ENCODE peak calls at places on chromosomes 11 and 22, in six cellular contexts. W is neuronal stem cell, V is H9, C is mesenchymal stem cell, E is IMR-90, S is trophoblast cell. X is an unnamed sample.

GRCh38 chr11:29093416-29093815 is 923.4 kb downstream of the KCNA4 start:
- DNase-seq in S (no peak), W (no peak), E (peak), C (peak), V (no peak), X (no peak)

GRCh38 chr11:62324738-62325556 is 12.3 kb upstream of the ASRGL1 start:
- DNase-seq in C (peak), V (peak), E (peak), S (peak), W (peak), X (peak)

GRCh38 chr22:19063581-19064353 is 58.4 kb downstream of the DGCR2 start:
- DNase-seq in C (no peak), V (no peak), E (no peak), S (no peak), W (no peak), X (no peak)

GRCh38 chr11:21552910-21553309 is 640.0 kb upstream of the ANO5 start:
- DNase-seq in C (no peak), S (no peak), W (no peak), V (no peak), E (no peak), X (no peak)

GRCh38 chr11:95092549-95093324 is 3.1 kb downstream of the ENDOD1 start:
- DNase-seq in W (no peak), V (no peak), E (peak), S (peak), C (peak), X (no peak)

GRCh38 chr11:125069796-125070195 is 6.7 kb downstream of the SLC37A2 start:
- DNase-seq in W (no peak), V (peak), S (no peak), E (peak), C (no peak), X (no peak)

GRCh38 chr11:118565062-118565461 is 669 bp downstream of the IFT46 start:
- DNase-seq in W (no peak), E (no peak), V (no peak), C (no peak), S (no peak), X (no peak)

GRCh38 chr22:37163618-37164534 is 14.2 kb upstream of the IL2RB start:
- DNase-seq in S (no peak), W (no peak), E (no peak), C (no peak), V (no peak), X (no peak)

GRCh38 chr22:45006101-45006872 is 3.5 kb downstream of the PHF21B start:
- DNase-seq in W (peak), C (no peak), S (no peak), V (no peak), E (no peak), X (no peak)

GRCh38 chr11:61541568-61541967 is 33.0 kb downstream of the LRRC10B start:
- DNase-seq in S (no peak), W (peak), E (peak), V (peak), C (no peak), X (no peak)

GRCh38 chr11:120217941-120218694 is 7.3 kb downstream of the OAF start:
- DNase-seq in E (no peak), W (no peak), V (no peak), C (no peak), S (no peak), X (no peak)

GRCh38 chr11:9362393-9362863 is 22.0 kb upstream of the IPO7 start:
- DNase-seq in S (no peak), V (peak), W (no peak), E (no peak), C (peak), X (no peak)

GRCh38 chr22:49206281-49206680 is 621.4 kb downstream of the BRD1 start:
- DNase-seq in E (no peak), W (no peak), C (no peak), V (peak), S (no peak), X (peak)

GRCh38 chr11:33454264-33454663 is 197.1 kb downstream of the HIPK3 start:
- DNase-seq in V (no peak), C (no peak), S (no peak), W (no peak), E (no peak), X (no peak)

GRCh38 chr11:97979741-97980140 is 1041.0 kb upstream of the CNTN5 start:
- DNase-seq in C (no peak), E (no peak), V (no peak), W (no peak), S (no peak), X (no peak)

GRCh38 chr11:65251476-65251875 is 10.3 kb upstream of the POLA2 start:
- DNase-seq in V (no peak), W (no peak), C (peak), E (peak), S (no peak), X (no peak)

GRCh38 chr11:45102810-45103621 is 43.4 kb upstream of the PRDM11 start:
- DNase-seq in W (peak), S (no peak), V (peak), C (peak), E (peak), X (no peak)

GRCh38 chr11:75733346-75734107 is 15.9 kb downstream of the MOGAT2 start:
- DNase-seq in E (no peak), S (no peak), V (no peak), C (no peak), W (no peak), X (no peak)

GRCh38 chr11:75731095-75731494 is 13.5 kb downstream of the MOGAT2 start:
- DNase-seq in E (no peak), V (no peak), W (no peak), S (no peak), C (no peak), X (no peak)

GRCh38 chr11:75725552-75726320 is 8.1 kb downstream of the MOGAT2 start:
- DNase-seq in W (no peak), S (no peak), V (no peak), E (no peak), C (no peak), X (no peak)

GRCh38 chr11:75734491-75735180 is 17.0 kb downstream of the MOGAT2 start:
- DNase-seq in V (no peak), C (no peak), W (no peak), S (no peak), E (no peak), X (no peak)

DNA sequence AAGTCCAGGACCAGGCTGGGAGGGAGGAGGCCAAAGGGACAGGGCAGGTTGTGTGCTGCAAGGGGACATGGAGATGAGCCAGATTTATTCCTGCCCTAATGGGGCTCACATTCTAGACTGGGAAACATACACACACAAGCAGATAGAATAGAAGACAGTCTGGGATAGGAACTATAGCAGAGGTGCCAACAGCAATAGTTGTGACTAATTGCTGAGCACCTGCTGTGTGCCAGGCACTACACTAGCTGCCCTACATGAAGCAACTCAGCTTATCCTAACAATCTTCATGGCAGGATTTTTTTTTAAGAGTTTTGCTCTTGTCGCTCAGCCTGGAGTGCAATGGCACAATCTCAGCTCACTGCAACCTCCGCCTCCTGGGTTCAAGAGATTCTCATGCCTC is 11.4 kb downstream of the MOGAT2 start:
- DNase-seq in C (no peak), W (no peak), S (no peak), V (no peak), E (no peak), X (no peak)
- H4K91ac ChIP-seq in C (no peak), W (no peak), S (no peak), V (no peak), E (no peak), X (no peak)

GRCh38 chr22:26779929-26780328 is 122.5 kb downstream of the MIAT start:
- DNase-seq in C (no peak), W (no peak), S (no peak), E (no peak), V (no peak), X (no peak)

GRCh38 chr22:26781062-26781461 is 123.7 kb downstream of the MIAT start:
- DNase-seq in E (no peak), C (no peak), W (no peak), V (no peak), S (no peak), X (no peak)

GRCh38 chr22:26783886-26784285 is 126.5 kb downstream of the MIAT start:
- DNase-seq in C (peak), S (no peak), V (no peak), W (no peak), E (no peak), X (no peak)

GRCh38 chr22:26779108-26779507 is 121.7 kb downstream of the MIAT start:
- DNase-seq in V (no peak), C (no peak), E (no peak), S (no peak), W (no peak), X (no peak)

GRCh38 chr22:26781591-26781990 is 124.2 kb downstream of the MIAT start:
- DNase-seq in V (no peak), C (no peak), E (no peak), W (no peak), S (no peak), X (no peak)
- H4K91ac ChIP-seq in V (no peak), C (no peak), E (no peak), W (no peak), S (no peak), X (no peak)

DNA sequence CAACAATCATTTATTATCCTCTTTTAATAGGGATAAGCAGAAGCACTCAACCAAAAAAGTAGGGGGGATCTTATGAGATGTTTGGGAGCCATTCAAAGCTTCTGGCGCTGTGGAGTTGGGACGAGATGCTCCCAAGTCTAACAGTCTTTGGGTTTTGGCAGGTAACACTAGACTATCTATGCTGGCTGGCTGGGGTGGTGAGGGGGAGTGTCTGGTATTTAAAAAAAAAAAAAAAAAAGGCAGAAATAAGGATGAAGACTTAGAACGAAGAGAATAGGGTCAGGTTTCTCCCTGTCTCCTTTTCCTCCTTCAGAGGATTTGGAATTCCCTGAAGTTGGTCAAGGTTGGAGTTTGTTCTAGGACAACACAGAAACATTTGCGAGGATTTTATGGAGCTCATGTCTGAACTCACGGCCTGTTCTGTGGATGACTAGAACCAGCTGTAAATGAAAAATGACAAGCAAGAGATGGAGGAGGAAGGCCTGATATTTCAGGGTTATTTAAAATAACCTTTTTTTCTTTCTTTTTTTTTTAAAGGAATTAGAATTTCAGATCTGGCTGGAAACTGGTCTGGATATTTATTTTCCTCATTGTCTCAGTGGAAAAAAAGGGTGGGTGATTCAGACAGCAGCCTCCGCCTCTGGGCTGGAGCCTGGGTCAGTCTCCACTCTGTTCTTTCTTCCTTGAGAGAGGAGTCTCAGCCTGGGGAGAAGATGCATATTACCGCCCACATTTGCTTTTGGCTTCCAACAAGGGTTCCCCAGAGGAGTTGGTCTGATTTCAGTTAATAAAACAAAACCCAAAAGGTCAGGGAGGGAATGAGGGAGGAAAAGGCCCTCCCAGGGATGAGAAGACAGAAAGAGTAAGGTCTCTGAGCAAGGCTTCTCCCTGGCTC is 80.0 kb downstream of the USP35 start:
- DNase-seq in V (no peak), C (no peak), S (no peak), E (peak), W (no peak), X (no peak)
- H4K91ac ChIP-seq in V (no peak), C (no peak), S (no peak), E (no peak), W (no peak), X (no peak)

GRCh38 chr11:86571273-86571948 is 101.0 kb downstream of the ME3 start:
- DNase-seq in E (no peak), W (no peak), C (no peak), V (peak), S (peak), X (peak)

GRCh38 chr11:86575927-86576326 is 96.5 kb downstream of the ME3 start:
- DNase-seq in E (no peak), V (no peak), W (no peak), S (no peak), C (no peak), X (no peak)

GRCh38 chr11:86576946-86577624 is 95.3 kb downstream of the ME3 start:
- DNase-seq in C (no peak), V (no peak), E (no peak), S (no peak), W (no peak), X (no peak)

GRCh38 chr11:86575208-86575855 is 97.1 kb downstream of the ME3 start:
- DNase-seq in V (no peak), E (peak), W (no peak), S (no peak), C (peak), X (no peak)

DNA sequence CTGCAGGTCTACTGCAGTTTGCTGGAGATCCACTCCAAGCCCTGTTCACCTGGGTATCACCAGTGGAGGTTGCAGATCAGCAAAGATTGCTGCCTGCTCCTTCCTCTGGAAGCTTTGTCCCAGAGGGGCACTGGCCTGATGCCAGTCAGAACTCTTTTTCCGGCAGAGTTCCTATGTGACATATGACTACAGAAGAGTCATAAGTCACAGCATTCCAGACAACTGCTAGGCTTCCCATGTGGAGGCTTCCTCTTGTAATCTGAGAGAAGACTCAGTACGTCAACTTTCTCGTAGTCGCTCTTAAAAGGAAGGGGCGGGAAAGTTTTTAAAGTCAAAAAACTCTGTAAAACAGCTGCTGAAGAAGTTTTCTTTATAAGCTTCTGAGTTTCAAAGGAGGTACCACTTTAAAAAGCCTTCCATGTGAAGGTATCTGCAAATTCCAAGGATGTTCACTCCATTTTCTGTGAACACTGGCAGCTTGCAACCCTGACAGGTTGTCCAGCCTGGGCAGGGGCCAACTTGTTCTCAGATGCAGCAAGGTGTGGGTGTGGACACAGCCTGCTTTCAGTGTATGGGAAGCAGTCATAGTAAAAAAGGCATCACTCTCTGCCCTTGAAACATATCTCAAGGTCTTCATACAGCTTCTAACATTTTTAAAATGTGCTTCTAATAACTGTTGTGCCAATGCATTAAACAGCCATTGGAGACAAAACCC is 97.8 kb downstream of the ME3 start:
- DNase-seq in S (no peak), C (peak), V (no peak), E (no peak), W (no peak), X (no peak)
- H4K91ac ChIP-seq in S (no peak), C (no peak), V (no peak), E (no peak), W (no peak), X (no peak)

DNA sequence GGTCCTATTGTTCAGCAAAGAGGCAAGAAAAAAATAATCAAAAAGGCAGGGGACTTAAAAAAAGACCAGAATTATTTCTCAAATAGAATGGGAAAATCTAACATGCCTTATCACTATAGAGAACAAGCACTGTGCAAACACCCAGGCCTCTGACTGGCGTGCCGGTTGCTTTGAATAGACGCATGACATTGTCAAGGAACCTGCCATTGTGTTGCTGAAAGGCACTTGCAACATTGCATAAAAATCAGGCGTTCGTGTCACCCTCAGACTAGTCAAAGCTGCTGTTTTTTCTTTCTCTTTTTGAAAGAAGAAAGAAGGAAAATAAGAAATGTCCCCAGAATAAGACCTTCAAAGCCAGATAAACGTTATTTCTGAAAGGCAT is 549.3 kb upstream of the CADM1 start:
- DNase-seq in C (no peak), V (no peak), E (no peak), S (no peak), W (no peak), X (no peak)
- H4K91ac ChIP-seq in C (no peak), V (no peak), E (no peak), S (no peak), W (no peak), X (no peak)

GRCh38 chr11:3926458-3927095 is 71.1 kb downstream of the STIM1 start:
- DNase-seq in S (no peak), W (no peak), V (no peak), C (no peak), E (peak), X (no peak)
- H4K91ac ChIP-seq in S (no peak), W (no peak), V (no peak), C (no peak), E (no peak), X (no peak)

GRCh38 chr11:43558056-43558455 is 122.5 kb upstream of the HSD17B12 start:
- DNase-seq in C (no peak), V (no peak), W (no peak), S (no peak), E (no peak), X (no peak)
- H4K91ac ChIP-seq in C (no peak), V (no peak), W (no peak), S (no peak), E (no peak), X (peak)